ENCODE peak calls at places on chromosomes 6 and 20, in four cellular contexts. One of them, this sample, is unnamed. For H3K4me1 and H3K36me3, the result is how much of the 10 kb centered on the place peaks cover.

GRCh38 chr20:11205769-11206362 is 532.1 kb upstream of the JAG1 start:
- DNase-seq in neural progenitor cell: no peak
- DNase-seq in PC-9: no peak
- DNase-seq in body of pancreas: no peak
- DNase-seq in this sample: no peak

GRCh38 chr6:73566954-73567591 is 46.2 kb upstream of the EEF1A1 start:
- DNase-seq in body of pancreas: peak
- DNase-seq in neural progenitor cell: no peak
- DNase-seq in PC-9: peak
- DNase-seq in this sample: no peak

GRCh38 chr6:10203651-10204050 is 211.2 kb downstream of the TFAP2A start:
- DNase-seq in body of pancreas: no peak
- DNase-seq in PC-9: no peak
- DNase-seq in neural progenitor cell: no peak
- DNase-seq in this sample: no peak

GRCh38 chr20:48153105-48153504 is 367.8 kb upstream of the SULF2 start:
- DNase-seq in PC-9: no peak
- DNase-seq in body of pancreas: no peak
- DNase-seq in neural progenitor cell: no peak
- DNase-seq in this sample: no peak

GRCh38 chr6:43391448-43392031 is 22.1 kb upstream of the ZNF318 start:
- DNase-seq in PC-9: no peak
- DNase-seq in neural progenitor cell: no peak
- DNase-seq in body of pancreas: no peak
- DNase-seq in this sample: no peak

GRCh38 chr6:157514659-157515496 is 133.9 kb downstream of the ZDHHC14 start:
- DNase-seq in neural progenitor cell: no peak
- DNase-seq in PC-9: peak
- DNase-seq in body of pancreas: peak
- DNase-seq in this sample: no peak

GRCh38 chr6:169960531-169960890 is 209.1 kb downstream of the ERMARD start:
- DNase-seq in body of pancreas: no peak
- DNase-seq in PC-9: no peak
- DNase-seq in neural progenitor cell: no peak
- DNase-seq in this sample: peak

GRCh38 chr20:48603116-48603818 is 224.5 kb downstream of the PREX1 start:
- DNase-seq in PC-9: no peak
- DNase-seq in neural progenitor cell: peak
- DNase-seq in body of pancreas: no peak
- DNase-seq in this sample: peak

GRCh38 chr20:45826381-45827019 is 612 bp downstream of the TNNC2 start:
- DNase-seq in PC-9: no peak
- DNase-seq in neural progenitor cell: no peak
- DNase-seq in body of pancreas: no peak
- DNase-seq in this sample: no peak

GRCh38 chr20:2948968-2949367 is 75.7 kb downstream of the PTPRA start:
- DNase-seq in neural progenitor cell: no peak
- DNase-seq in body of pancreas: no peak
- DNase-seq in PC-9: no peak
- DNase-seq in this sample: no peak

GRCh38 chr20:32448306-32449056 is 90.3 kb downstream of the ASXL1 start:
- DNase-seq in body of pancreas: peak
- DNase-seq in PC-9: no peak
- DNase-seq in neural progenitor cell: no peak
- DNase-seq in this sample: peak

GRCh38 chr6:8707956-8708772 is 272.8 kb upstream of the SLC35B3 start:
- DNase-seq in neural progenitor cell: peak
- DNase-seq in PC-9: peak
- DNase-seq in body of pancreas: peak
- DNase-seq in this sample: peak

GRCh38 chr20:51696304-51697118 is 71.7 kb downstream of the ATP9A start:
- DNase-seq in body of pancreas: no peak
- DNase-seq in neural progenitor cell: no peak
- DNase-seq in PC-9: no peak
- DNase-seq in this sample: no peak

GRCh38 chr20:20371133-20371532 is 3.2 kb downstream of the INSM1 start:
- DNase-seq in neural progenitor cell: peak
- DNase-seq in PC-9: no peak
- DNase-seq in body of pancreas: no peak
- DNase-seq in this sample: no peak

GRCh38 chr6:912871-913663 is 220.1 kb upstream of the EXOC2 start:
- DNase-seq in body of pancreas: peak
- DNase-seq in neural progenitor cell: peak
- DNase-seq in PC-9: peak
- DNase-seq in this sample: peak

GRCh38 chr20:3900187-3900604 is 11.0 kb downstream of the PANK2 start:
- DNase-seq in body of pancreas: no peak
- DNase-seq in PC-9: no peak
- DNase-seq in neural progenitor cell: no peak
- DNase-seq in this sample: no peak

GRCh38 chr6:71254323-71254722 is 34.3 kb upstream of the OGFRL1 start:
- DNase-seq in PC-9: no peak
- DNase-seq in body of pancreas: no peak
- DNase-seq in neural progenitor cell: peak
- DNase-seq in this sample: peak

DNA sequence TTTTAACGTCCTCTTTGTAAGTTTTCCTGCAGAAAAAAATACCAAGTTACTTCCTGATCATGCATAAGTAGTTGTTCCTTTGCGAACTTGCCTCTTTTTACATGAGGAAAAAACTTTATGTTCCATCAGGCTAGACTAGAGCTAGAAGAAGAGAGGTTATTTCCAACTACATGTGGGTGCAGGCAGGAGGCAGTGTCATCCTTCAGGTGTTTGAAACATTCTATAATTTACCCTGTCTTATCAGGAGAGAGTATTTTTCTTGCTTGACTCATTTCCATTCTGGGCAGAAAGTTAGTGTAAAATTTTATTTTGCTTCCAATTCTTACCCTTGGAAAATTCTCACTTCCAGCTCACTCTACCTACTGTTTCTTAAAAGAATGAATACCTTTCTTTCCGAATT is 28.5 kb upstream of the EPHA7 start:
- DNase-seq in body of pancreas: no peak
- DNase-seq in neural progenitor cell: no peak
- DNase-seq in PC-9: no peak
- DNase-seq in this sample: no peak
- H3K27ac ChIP-seq in body of pancreas: no peak
- H3K27ac ChIP-seq in neural progenitor cell: no peak
- H3K27ac ChIP-seq in PC-9: no peak
- H3K27ac ChIP-seq in this sample: no peak

DNA sequence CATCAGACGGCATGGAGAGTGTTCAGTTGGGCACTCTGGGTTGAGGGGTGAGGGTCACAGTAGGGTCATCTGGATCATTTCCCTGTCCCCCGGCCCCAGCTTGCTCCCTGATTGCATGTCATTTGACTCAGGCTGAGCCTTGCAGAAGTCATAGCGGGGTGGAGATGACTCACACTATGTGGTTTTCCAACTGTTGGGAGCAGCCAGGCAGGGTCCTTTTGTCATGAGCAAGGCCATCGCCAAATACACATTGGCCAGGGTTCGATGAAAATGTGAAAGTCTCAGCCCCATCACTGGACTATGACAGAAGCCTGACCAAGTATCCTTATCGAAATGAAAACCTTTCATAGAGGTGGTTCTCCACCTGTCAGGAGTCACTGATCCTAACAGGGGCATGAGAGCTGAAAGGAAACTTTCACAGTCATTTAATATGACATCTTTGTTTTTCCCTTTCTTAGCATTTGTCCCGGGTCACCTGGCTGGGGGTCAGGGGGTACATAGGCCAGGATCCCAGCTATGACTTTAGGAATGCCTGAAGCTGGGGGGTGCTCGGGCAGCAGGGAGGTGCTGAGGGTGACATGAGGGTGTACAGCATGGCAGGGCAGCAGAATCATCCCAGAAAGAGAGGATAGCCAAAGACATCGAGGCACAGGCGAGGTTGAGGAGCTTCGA is 70.2 kb upstream of the CD93 start:
- DNase-seq in PC-9: peak
- DNase-seq in body of pancreas: peak
- DNase-seq in neural progenitor cell: no peak
- DNase-seq in this sample: peak
- H3K4me1 ChIP-seq in PC-9: half or more
- H3K4me1 ChIP-seq in body of pancreas: under half
- H3K4me1 ChIP-seq in neural progenitor cell: under half
- H3K4me1 ChIP-seq in this sample: under half

DNA sequence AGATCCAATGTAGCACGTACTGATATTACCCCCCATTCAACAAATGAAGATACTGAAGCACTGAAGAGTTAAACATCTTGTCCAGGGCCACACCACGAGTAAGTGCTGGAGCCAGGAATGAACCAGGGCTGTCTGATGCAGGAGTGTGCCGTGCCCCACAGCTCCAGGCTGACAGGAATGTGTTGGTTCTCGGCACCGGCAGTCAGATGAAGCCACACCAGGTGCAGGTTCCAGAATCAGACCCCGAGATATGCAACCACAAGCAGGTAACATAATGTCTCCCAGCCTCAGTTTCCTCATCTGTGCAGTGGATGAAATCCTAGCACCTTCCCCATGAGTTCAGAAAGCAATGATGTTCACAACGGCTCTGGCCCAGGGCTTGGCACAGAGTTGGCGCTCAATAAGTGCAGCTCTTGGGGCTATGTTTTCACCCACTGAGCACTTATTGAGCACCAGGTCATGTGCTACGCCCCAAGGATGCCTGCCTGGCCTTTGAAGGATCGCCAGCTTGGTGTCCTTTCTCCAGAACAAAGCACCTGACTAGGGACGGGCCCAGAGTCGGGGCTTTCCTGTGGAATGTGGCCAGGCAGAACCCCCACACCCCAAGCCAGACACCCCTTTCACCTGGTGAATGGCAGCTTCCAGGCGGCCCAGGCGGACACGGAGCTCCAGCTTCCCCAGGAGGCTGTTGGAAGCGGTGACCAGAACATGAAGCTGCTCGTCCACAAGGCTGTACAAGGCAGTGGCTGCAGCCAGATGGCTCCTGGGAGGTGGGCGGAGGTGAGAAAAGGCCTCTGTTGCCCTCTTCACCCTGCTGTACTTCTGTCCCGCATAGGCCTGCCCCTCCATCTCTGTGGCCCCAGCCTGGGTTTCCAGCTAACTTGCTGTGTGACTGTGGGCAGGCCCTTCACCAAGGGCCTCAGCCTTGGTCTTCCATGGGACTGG is 41.3 kb downstream of the KIAA1755 start:
- DNase-seq in neural progenitor cell: no peak
- DNase-seq in PC-9: no peak
- DNase-seq in body of pancreas: no peak
- DNase-seq in this sample: no peak
- H3K36me3 ChIP-seq in neural progenitor cell: under half
- H3K36me3 ChIP-seq in PC-9: under half
- H3K36me3 ChIP-seq in body of pancreas: under half
- H3K36me3 ChIP-seq in this sample: under half

GRCh38 chr20:60049601-60050000 is 91.4 kb downstream of the CDH26 start:
- DNase-seq in PC-9: no peak
- DNase-seq in body of pancreas: no peak
- DNase-seq in neural progenitor cell: no peak
- DNase-seq in this sample: peak
- H3K27ac ChIP-seq in PC-9: no peak
- H3K27ac ChIP-seq in body of pancreas: no peak
- H3K27ac ChIP-seq in neural progenitor cell: no peak
- H3K27ac ChIP-seq in this sample: no peak

This sample was measured in endodermal cell.